ENCODE peak calls at places on chromosomes 2 and 18, in five cellular contexts. I is left lung, U is kidney epithelial cell, Y is ascending aorta, H is keratinocyte. W is an unnamed sample.

GRCh38 chr2:108449410-108450200 is 599 bp downstream of the GCC2 start:
- DNase-seq in I (no peak), H (no peak), Y (no peak), U (no peak), W (peak; percentile 21)

GRCh38 chr2:203669820-203670219 is 36.6 kb upstream of the CD28 start:
- DNase-seq in I (no peak), Y (no peak), H (no peak), U (no peak), W (peak; percentile 71)

GRCh38 chr2:116952254-116952653 is 862.2 kb upstream of the DDX18 start:
- DNase-seq in U (no peak), Y (no peak), I (no peak), H (no peak), W (no peak)

GRCh38 chr18:32243358-32243757 is 53.5 kb downstream of the MEP1B start:
- DNase-seq in H (no peak), I (no peak), Y (no peak), U (no peak), W (no peak)

GRCh38 chr2:160695402-160696060 is 201.9 kb upstream of the RBMS1 start:
- DNase-seq in H (peak; percentile 19), I (no peak), Y (no peak), U (no peak), W (peak; percentile 96)

GRCh38 chr2:65227035-65227470 is 578 bp upstream of the ACTR2 start:
- DNase-seq in Y (no peak), I (no peak), H (no peak), U (no peak), W (peak; percentile 31)

GRCh38 chr2:163612332-163612731 is 123.5 kb downstream of the FIGN start:
- DNase-seq in Y (no peak), U (no peak), H (no peak), I (no peak), W (no peak)

GRCh38 chr2:241555711-241556110 is 2.8 kb upstream of the BOK start:
- DNase-seq in I (no peak), Y (no peak), U (no peak), H (peak; percentile 83), W (peak; percentile 88)

GRCh38 chr2:146978891-146979555 is 865.8 kb upstream of the ACVR2A start:
- DNase-seq in H (no peak), U (no peak), I (no peak), Y (no peak), W (no peak)

GRCh38 chr2:234251326-234252271 is 201.1 kb downstream of the SPP2 start:
- DNase-seq in H (no peak), U (peak; percentile 97), I (no peak), Y (no peak), W (peak; percentile 78)

GRCh38 chr2:61887684-61888303 is 662 bp downstream of the CCT4 start:
- DNase-seq in Y (no peak), I (no peak), U (no peak), H (no peak), W (peak; percentile 45)

GRCh38 chr2:85799215-85799956 is 45.6 kb downstream of the ATOH8 start:
- DNase-seq in U (peak; percentile 32), Y (peak; percentile 60), H (no peak), I (no peak), W (peak; percentile 75)

GRCh38 chr2:97210336-97210735 is 97.4 kb downstream of the ANKRD36 start:
- DNase-seq in U (no peak), I (no peak), H (no peak), Y (no peak), W (no peak)

GRCh38 chr18:25075793-25076192 is 276.2 kb downstream of the ZNF521 start:
- DNase-seq in I (no peak), U (no peak), Y (no peak), H (no peak), W (no peak)

GRCh38 chr18:34121157-34121807 is 103.4 kb downstream of the NOL4 start:
- DNase-seq in H (no peak), I (no peak), Y (no peak), U (peak; percentile 70), W (peak; percentile 88)

GRCh38 chr2:85853499-85854165 is 35.2 kb downstream of the ST3GAL5 start:
- DNase-seq in I (no peak), Y (no peak), H (no peak), U (no peak), W (no peak)

GRCh38 chr2:19859565-19859964 is 42.2 kb downstream of the TTC32 start:
- DNase-seq in H (no peak), Y (peak; percentile 72), U (no peak), I (no peak), W (no peak)

GRCh38 chr2:36356199-36356989 is 816 bp downstream of the CRIM1 start:
- DNase-seq in H (no peak), U (no peak), Y (peak; percentile 75), I (peak; percentile 47), W (no peak)

GRCh38 chr2:238321467-238321866 is 1.1 kb downstream of the TRAF3IP1 start:
- DNase-seq in Y (peak; percentile 50), U (no peak), I (no peak), H (no peak), W (peak; percentile 33)

GRCh38 chr2:128260239-128261138 is 58.2 kb downstream of the HS6ST1 start:
- DNase-seq in I (no peak), Y (peak; percentile 86), U (peak; percentile 31), H (peak; percentile 44), W (peak; percentile 79)
- H3K4me3 ChIP-seq in I (no peak overlapping the region), Y (peak overlapping the region; percentile 50), U (no peak overlapping the region), H (no peak overlapping the region), W (peak overlapping the region; percentile 16)

GRCh38 chr2:1047485-1047884 is 96.8 kb downstream of the SNTG2 start:
- DNase-seq in U (no peak), I (no peak), Y (no peak), H (no peak), W (no peak)
- TF ChIP-seq CTCF in U (peak; percentile 26), I (no peak), Y (no peak), H (peak; percentile 47), W (no peak)

GRCh38 chr2:46051103-46051502 is 246.1 kb upstream of the EPAS1 start:
- DNase-seq in I (no peak), Y (no peak), U (no peak), H (no peak), W (no peak)
- H3K36me3 ChIP-seq in I (no peaks in the 10 kb centered on the region), Y (no peaks in the 10 kb centered on the region), U (no peaks in the 10 kb centered on the region), H (no peaks in the 10 kb centered on the region), W (no peaks in the 10 kb centered on the region)

GRCh38 chr18:57035590-57035989 is 111.3 kb upstream of the BOD1L2 start:
- DNase-seq in H (no peak), U (no peak), I (no peak), Y (no peak), W (no peak)

GRCh38 chr18:57043241-57043640 is 103.6 kb upstream of the BOD1L2 start:
- DNase-seq in U (no peak), H (no peak), Y (no peak), I (no peak), W (no peak)

DNA sequence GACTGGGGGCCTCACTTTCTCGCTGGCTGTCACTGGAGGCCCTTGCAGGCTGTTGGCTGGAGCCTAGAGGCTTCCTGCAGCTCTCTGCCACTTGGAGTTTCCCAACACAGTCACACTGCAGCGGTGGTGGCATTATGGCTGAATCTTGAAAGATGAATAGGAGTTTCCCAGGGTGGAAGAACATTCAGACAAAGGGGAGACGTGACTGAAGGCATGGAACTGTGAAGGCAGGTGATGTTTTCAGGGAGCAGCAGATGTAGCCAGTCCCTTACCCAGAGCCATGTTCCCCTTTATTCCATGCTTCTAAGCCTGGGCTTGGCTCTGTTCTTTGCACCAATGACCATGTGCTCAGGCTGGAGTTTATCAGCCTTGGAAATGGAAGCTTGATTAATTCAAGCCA is 106.7 kb upstream of the BOD1L2 start:
- DNase-seq in I (no peak), H (no peak), Y (no peak), U (no peak), W (no peak)
- H3K4me3 ChIP-seq in I (no peak overlapping the region), H (no peak overlapping the region), Y (no peak overlapping the region), U (no peak overlapping the region), W (no peak overlapping the region)

GRCh38 chr2:99821572-99822369 is 320.6 kb downstream of the AFF3 start:
- DNase-seq in U (peak; percentile 70), Y (no peak), I (no peak), H (no peak), W (peak; percentile 41)

GRCh38 chr2:99816908-99817307 is 325.5 kb downstream of the AFF3 start:
- DNase-seq in I (no peak), Y (no peak), H (no peak), U (no peak), W (no peak)

GRCh38 chr2:99821039-99821438 is 321.4 kb downstream of the AFF3 start:
- DNase-seq in I (no peak), Y (no peak), H (no peak), U (no peak), W (no peak)

GRCh38 chr2:99819766-99820165 is 322.6 kb downstream of the AFF3 start:
- DNase-seq in U (peak; percentile 69), H (no peak), Y (no peak), I (no peak), W (no peak)

DNA sequence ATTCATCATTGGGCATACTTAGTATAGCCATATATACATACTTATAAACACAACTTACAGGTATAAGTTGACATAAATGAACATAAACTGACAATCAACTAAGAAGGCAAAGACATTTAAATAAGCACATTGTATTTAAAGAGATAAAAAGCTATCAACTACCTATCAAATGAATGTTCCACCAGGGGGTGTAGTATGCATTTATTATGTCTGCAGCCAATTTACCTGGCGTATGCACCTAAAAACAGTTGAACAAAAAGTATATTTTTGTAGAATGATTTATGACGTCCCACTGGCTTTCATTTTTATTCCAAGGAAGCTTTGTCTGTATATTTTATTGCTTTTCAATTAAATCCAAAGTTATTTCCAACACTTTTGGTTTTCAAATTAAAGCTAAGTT is 323.5 kb downstream of the AFF3 start:
- DNase-seq in U (no peak), H (no peak), I (no peak), Y (no peak), W (peak; percentile 51)
- TF ChIP-seq CTCF in U (peak; percentile 32), H (no peak), I (no peak), Y (no peak), W (peak; percentile 21)

GRCh38 chr2:232575404-232575746 is 24.9 kb downstream of the EIF4E2 start:
- DNase-seq in U (no peak), H (no peak), I (no peak), Y (no peak), W (no peak)
- H3K36me3 ChIP-seq in U (no peaks in the 10 kb centered on the region), H (peaks cover 2% of the 10 kb centered on the region), I (no peaks in the 10 kb centered on the region), Y (peaks cover 53% of the 10 kb centered on the region), W (no peaks in the 10 kb centered on the region)

DNA sequence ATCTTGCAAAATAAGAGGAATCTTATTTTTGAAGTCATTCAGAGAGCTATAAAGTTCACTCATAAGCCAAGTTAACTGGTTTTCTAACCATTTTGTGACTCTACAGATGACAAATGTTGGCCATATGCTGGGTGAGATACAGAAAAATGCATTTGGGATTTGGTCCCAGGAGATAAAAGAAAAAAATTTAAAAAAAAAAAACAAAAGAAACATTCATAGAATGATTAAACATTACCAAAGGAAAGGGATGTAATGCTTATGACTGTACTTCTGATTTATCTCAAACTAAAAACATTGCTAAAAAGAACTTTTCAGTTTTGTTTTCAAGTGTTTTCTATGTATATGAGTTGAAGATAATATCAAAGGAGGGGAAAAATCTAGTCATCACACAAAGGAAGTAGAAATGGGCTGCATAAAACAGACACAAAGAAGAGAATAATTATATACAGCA is 43.1 kb downstream of the PELI1 start:
- DNase-seq in I (no peak), Y (no peak), H (no peak), U (no peak), W (no peak)
- H3K4me3 ChIP-seq in I (no peak overlapping the region), Y (no peak overlapping the region), H (no peak overlapping the region), U (no peak overlapping the region), W (no peak overlapping the region)

GRCh38 chr2:48545244-48545643 is 15.3 kb downstream of the STON1 start:
- DNase-seq in Y (no peak), H (no peak), U (no peak), I (no peak), W (no peak)
- TF ChIP-seq CTCF in Y (no peak), H (no peak), U (no peak), I (no peak), W (no peak)

GRCh38 chr2:113357071-113357470 is 78.3 kb upstream of the PAX8 start:
- DNase-seq in U (no peak), Y (no peak), H (no peak), I (no peak), W (no peak)
- H3K36me3 ChIP-seq in U (no peaks in the 10 kb centered on the region), Y (no peaks in the 10 kb centered on the region), H (no peaks in the 10 kb centered on the region), I (no peaks in the 10 kb centered on the region), W (no peaks in the 10 kb centered on the region)